ENCODE peak calls at places on chromosomes 4 and X, in seven cellular contexts. J, E, V, M, B, H and I are unnamed samples.

GRCh38 chr4:169881769-169882168 is 124.0 kb upstream of the HPF1 start:
- DNase-seq in J (no peak), E (no peak), V (no peak), M (no peak), B (no peak), H (no peak), I (no peak)

GRCh38 chr4:89994176-89994873 is 99.7 kb downstream of the MMRN1 start:
- DNase-seq in J (no peak), E (no peak), V (no peak), M (peak; percentile 1), B (no peak), H (no peak), I (no peak)

GRCh38 chrX:10173331-10173900 is 16.6 kb downstream of the CLCN4 start:
- DNase-seq in J (no peak), E (peak; percentile 91), V (peak; percentile 85), M (peak; percentile 92), B (peak; percentile 37), H (peak; percentile 38), I (no peak)

GRCh38 chr4:26452565-26453531 is 37.4 kb downstream of the CCKAR start:
- DNase-seq in J (no peak), E (peak; percentile 42), V (no peak), M (no peak), B (peak; percentile 76), H (no peak), I (no peak)

GRCh38 chr4:8221476-8221875 is 22.4 kb downstream of the SH3TC1 start:
- DNase-seq in J (no peak), E (no peak), V (no peak), M (peak; percentile 76), B (no peak), H (no peak), I (no peak)

GRCh38 chrX:17376381-17377046 is 1.5 kb downstream of the NHS start:
- DNase-seq in J (no peak), E (no peak), V (peak; percentile 47), M (no peak), B (peak; percentile 23), H (no peak), I (peak; percentile 40)

GRCh38 chr4:189083769-189084168 is 856.9 kb upstream of the FRG1 start:
- DNase-seq in J (no peak), E (no peak), V (no peak), M (no peak), B (no peak), H (no peak), I (no peak)

GRCh38 chr4:82780398-82781231 is 18.0 kb downstream of the SCD5 start:
- DNase-seq in J (no peak), E (no peak), V (no peak), M (peak; percentile 78), B (peak; percentile 92), H (peak; percentile 40), I (no peak)

GRCh38 chr4:57581200-57581599 is 471.0 kb upstream of the IGFBP7 start:
- DNase-seq in J (no peak), E (no peak), V (no peak), M (no peak), B (no peak), H (no peak), I (no peak)

GRCh38 chr4:61294001-61294400 is 93.9 kb downstream of the ADGRL3 start:
- DNase-seq in J (no peak), E (no peak), V (no peak), M (no peak), B (no peak), H (no peak), I (no peak)

GRCh38 chrX:124594017-124594651 is 247.8 kb downstream of the SH2D1A start:
- DNase-seq in J (no peak), E (peak; percentile 54), V (peak; percentile 10), M (no peak), B (no peak), H (no peak), I (no peak)

GRCh38 chr4:3531306-3531886 is 826 bp downstream of the LRPAP1 start:
- DNase-seq in J (no peak), E (no peak), V (peak; percentile 52), M (no peak), B (no peak), H (no peak), I (no peak)

GRCh38 chr4:182778222-182778982 is 138.8 kb downstream of the DCTD start:
- DNase-seq in J (no peak), E (no peak), V (no peak), M (no peak), B (no peak), H (no peak), I (no peak)